ENCODE peak calls at places on chromosomes 2 and 18, in four cellular contexts. U, V, T and C are unnamed samples.

GRCh38 chr2:129748653-129749052 is 230.8 kb upstream of the RAB6C start:
- DNase-seq in T (no peak), V (no peak), U (no peak), C (no peak)

GRCh38 chr2:120225549-120226065 is 2.4 kb upstream of the TMEM185B start:
- DNase-seq in U (no peak), T (no peak), V (no peak), C (no peak)

GRCh38 chr2:145221032-145221431 is 701.1 kb upstream of the ZEB2 start:
- DNase-seq in V (no peak), T (no peak), U (no peak), C (no peak)

GRCh38 chr18:77250926-77251729 is 1.5 kb downstream of the GALR1 start:
- DNase-seq in U (no peak), V (no peak), T (no peak), C (no peak)

GRCh38 chr2:109258376-109258775 is 129.4 kb downstream of the SH3RF3 start:
- DNase-seq in T (no peak), V (no peak), U (no peak), C (no peak)

GRCh38 chr18:36127866-36128845 is 984 bp downstream of the SLC39A6 start:
- DNase-seq in U (no peak), T (no peak), V (no peak), C (no peak)

GRCh38 chr2:113818382-113818951 is 62.0 kb upstream of the SLC35F5 start:
- DNase-seq in T (no peak), V (no peak), U (peak; percentile 98), C (no peak)

GRCh38 chr2:150126143-150126725 is 361.2 kb downstream of the RND3 start:
- DNase-seq in V (no peak), T (no peak), U (no peak), C (no peak)

GRCh38 chr18:23136326-23137092 is 1.2 kb downstream of the CABLES1 start:
- DNase-seq in U (no peak), V (no peak), T (peak; percentile 20), C (no peak)

GRCh38 chr2:239456940-239457339 is 56.1 kb upstream of the HDAC4 start:
- DNase-seq in U (no peak), V (no peak), T (no peak), C (no peak)

GRCh38 chr2:24435391-24436316 is 55.4 kb upstream of the NCOA1 start:
- DNase-seq in V (no peak), U (no peak), T (no peak), C (no peak)

GRCh38 chr2:79191816-79192215 is 32.3 kb upstream of the REG3A start:
- DNase-seq in V (no peak), U (no peak), T (no peak), C (no peak)

GRCh38 chr2:211144078-211144477 is 587.7 kb downstream of the CPS1 start:
- DNase-seq in U (no peak), V (no peak), T (no peak), C (no peak)

GRCh38 chr2:181682795-181683517 is 2.6 kb upstream of the NEUROD1 start:
- DNase-seq in T (no peak), V (no peak), U (no peak), C (no peak)

GRCh38 chr2:156399224-156399949 is 36.8 kb upstream of the GPD2 start:
- DNase-seq in U (no peak), V (no peak), T (peak; percentile 4), C (no peak)

GRCh38 chr18:3526421-3527354 is 76.7 kb downstream of the TGIF1 start:
- DNase-seq in V (no peak), T (no peak), U (peak; percentile 33), C (no peak)

GRCh38 chr2:143716527-143716926 is 587.3 kb downstream of the ARHGAP15 start:
- DNase-seq in V (no peak), T (no peak), U (no peak), C (no peak)

GRCh38 chr2:44392338-44392943 is 30.7 kb downstream of the CAMKMT start:
- DNase-seq in V (no peak), T (peak; percentile 18), U (no peak), C (peak; percentile 1)

GRCh38 chr2:109129921-109130725 is 1.1 kb downstream of the SH3RF3 start:
- DNase-seq in T (peak; percentile 17), V (no peak), U (no peak), C (no peak)

GRCh38 chr18:29062921-29063320 is 886.0 kb upstream of the CDH2 start:
- DNase-seq in T (no peak), V (no peak), U (no peak), C (no peak)

GRCh38 chr2:241020201-241020600 is 21.8 kb downstream of the SNED1 start:
- DNase-seq in T (no peak), U (no peak), V (no peak), C (no peak)

GRCh38 chr2:219274392-219274921 is 4.7 kb upstream of the DNAJB2 start:
- DNase-seq in U (peak; percentile 37), V (no peak), T (no peak), C (no peak)

GRCh38 chr2:241770936-241771285 is 5.7 kb upstream of the GAL3ST2 start:
- DNase-seq in V (no peak), U (no peak), T (no peak), C (no peak)

GRCh38 chr2:200302940-200303727 is 3.4 kb upstream of the SPATS2L start:
- DNase-seq in V (no peak), U (no peak), T (no peak), C (no peak)

GRCh38 chr18:3495691-3496090 is 45.7 kb downstream of the TGIF1 start:
- DNase-seq in U (no peak), V (no peak), T (peak; percentile 54), C (no peak)

GRCh38 chr18:24914685-24915267 is 437.2 kb downstream of the ZNF521 start:
- DNase-seq in U (no peak), V (no peak), T (no peak), C (no peak)

GRCh38 chr18:41849632-41850031 is 105.4 kb upstream of the PIK3C3 start:
- DNase-seq in V (no peak), T (no peak), U (no peak), C (no peak)

GRCh38 chr2:31246184-31246852 is 12.4 kb downstream of the EHD3 start:
- DNase-seq in V (no peak), T (no peak), U (no peak), C (no peak)

GRCh38 chr2:232815569-232815968 is 39.2 kb upstream of the KCNJ13 start:
- DNase-seq in V (no peak), T (no peak), U (no peak), C (no peak)

GRCh38 chr2:43269074-43269572 is 42.7 kb upstream of the ZFP36L2 start:
- DNase-seq in T (no peak), V (no peak), U (peak; percentile 92), C (no peak)

GRCh38 chr2:39521876-39522517 is 84.9 kb upstream of the MAP4K3 start:
- DNase-seq in V (no peak), T (no peak), U (no peak), C (no peak)